ENCODE peak calls at places on chromosome X, in five cellular contexts. One of them, this sample, is unnamed.

GRCh38 chrX:137031517-137032377 is 2.0 kb downstream of the GPR101 start:
- DNase-seq in HCT116: no peak
- DNase-seq in left ventricle myocardium inferior: no peak
- DNase-seq in MM.1S: peak
- DNase-seq in brain microvascular endothelial cell: peak
- DNase-seq in this sample: peak

GRCh38 chrX:11239230-11239629 is 54.0 kb upstream of the AMELX start:
- DNase-seq in HCT116: no peak
- DNase-seq in left ventricle myocardium inferior: no peak
- DNase-seq in MM.1S: peak
- DNase-seq in brain microvascular endothelial cell: peak
- DNase-seq in this sample: peak

GRCh38 chrX:110317079-110317819 is 636 bp downstream of the AMMECR1 start:
- DNase-seq in HCT116: no peak
- DNase-seq in left ventricle myocardium inferior: peak
- DNase-seq in MM.1S: peak
- DNase-seq in brain microvascular endothelial cell: no peak
- DNase-seq in this sample: no peak

GRCh38 chrX:18872621-18873020 is 111.3 kb downstream of the PHKA2 start:
- DNase-seq in HCT116: no peak
- DNase-seq in left ventricle myocardium inferior: no peak
- DNase-seq in MM.1S: no peak
- DNase-seq in brain microvascular endothelial cell: no peak
- DNase-seq in this sample: no peak

GRCh38 chrX:24703185-24703494 is 9.4 kb downstream of the POLA1 start:
- DNase-seq in HCT116: no peak
- DNase-seq in left ventricle myocardium inferior: no peak
- DNase-seq in MM.1S: no peak
- DNase-seq in brain microvascular endothelial cell: no peak
- DNase-seq in this sample: no peak

GRCh38 chrX:95291561-95291960 is 1393.1 kb upstream of the DIAPH2 start:
- DNase-seq in HCT116: no peak
- DNase-seq in left ventricle myocardium inferior: no peak
- DNase-seq in MM.1S: no peak
- DNase-seq in brain microvascular endothelial cell: no peak
- DNase-seq in this sample: no peak

GRCh38 chrX:82813671-82814078 is 694.4 kb upstream of the POU3F4 start:
- DNase-seq in HCT116: peak
- DNase-seq in left ventricle myocardium inferior: no peak
- DNase-seq in MM.1S: no peak
- DNase-seq in brain microvascular endothelial cell: peak
- DNase-seq in this sample: peak

GRCh38 chrX:150525061-150525919 is 43.1 kb upstream of the MTM1 start:
- DNase-seq in HCT116: no peak
- DNase-seq in left ventricle myocardium inferior: peak
- DNase-seq in MM.1S: no peak
- DNase-seq in brain microvascular endothelial cell: no peak
- DNase-seq in this sample: no peak

GRCh38 chrX:20026278-20026677 is 35.4 kb upstream of the BCLAF3 start:
- DNase-seq in HCT116: no peak
- DNase-seq in left ventricle myocardium inferior: no peak
- DNase-seq in MM.1S: no peak
- DNase-seq in brain microvascular endothelial cell: peak
- DNase-seq in this sample: peak

DNA sequence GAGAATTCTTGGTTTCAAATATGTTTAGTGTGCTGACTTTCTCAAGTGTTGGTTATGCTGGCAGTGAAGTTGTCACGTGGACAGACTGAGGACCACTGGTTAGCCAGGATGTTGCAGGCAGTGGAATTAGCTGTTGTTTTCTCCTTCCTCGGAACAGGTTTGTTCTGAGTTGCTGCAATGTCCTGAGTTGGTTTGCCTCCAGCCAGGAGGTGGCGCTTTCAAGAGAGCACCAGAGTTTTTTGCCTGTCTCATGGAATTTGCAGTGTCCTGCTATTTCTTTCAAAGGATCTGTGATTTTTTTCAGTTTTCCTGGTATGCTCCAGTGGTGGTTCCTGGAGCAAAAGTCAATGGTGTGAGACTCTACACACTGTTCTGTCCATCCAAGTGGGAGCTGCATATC is 158.1 kb upstream of the CXorf66 start:
- DNase-seq in HCT116: no peak
- DNase-seq in left ventricle myocardium inferior: no peak
- DNase-seq in MM.1S: no peak
- DNase-seq in brain microvascular endothelial cell: no peak
- DNase-seq in this sample: peak
- TF ChIP-seq CTCF in HCT116: peak
- TF ChIP-seq CTCF in left ventricle myocardium inferior: no peak
- TF ChIP-seq CTCF in MM.1S: no peak
- TF ChIP-seq CTCF in brain microvascular endothelial cell: peak
- TF ChIP-seq CTCF in this sample: peak

DNA sequence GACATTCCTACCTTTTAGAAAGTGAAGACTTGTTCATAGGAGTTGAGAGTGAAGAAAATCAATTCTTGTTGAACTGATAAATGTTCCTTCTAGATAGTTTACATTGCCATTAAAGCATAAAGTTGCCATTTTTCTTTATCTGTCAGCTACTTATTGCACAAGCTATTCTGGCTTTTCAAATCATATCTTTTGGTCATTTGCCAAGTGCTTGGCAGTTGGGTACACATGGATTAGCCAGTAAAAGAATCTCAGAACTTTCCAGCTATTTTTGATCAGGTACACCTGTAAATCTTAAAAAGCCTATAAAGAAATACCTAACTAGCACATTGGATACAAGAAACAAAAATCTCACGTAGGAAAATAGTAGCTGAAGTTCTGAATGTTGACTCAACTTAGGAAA is 56.4 kb upstream of the PNPLA4 start:
- DNase-seq in HCT116: no peak
- DNase-seq in left ventricle myocardium inferior: no peak
- DNase-seq in MM.1S: no peak
- DNase-seq in brain microvascular endothelial cell: no peak
- DNase-seq in this sample: no peak
- H3K4me3 ChIP-seq in HCT116: no peak
- H3K4me3 ChIP-seq in left ventricle myocardium inferior: no peak
- H3K4me3 ChIP-seq in MM.1S: no peak
- H3K4me3 ChIP-seq in brain microvascular endothelial cell: no peak
- H3K4me3 ChIP-seq in this sample: no peak

DNA sequence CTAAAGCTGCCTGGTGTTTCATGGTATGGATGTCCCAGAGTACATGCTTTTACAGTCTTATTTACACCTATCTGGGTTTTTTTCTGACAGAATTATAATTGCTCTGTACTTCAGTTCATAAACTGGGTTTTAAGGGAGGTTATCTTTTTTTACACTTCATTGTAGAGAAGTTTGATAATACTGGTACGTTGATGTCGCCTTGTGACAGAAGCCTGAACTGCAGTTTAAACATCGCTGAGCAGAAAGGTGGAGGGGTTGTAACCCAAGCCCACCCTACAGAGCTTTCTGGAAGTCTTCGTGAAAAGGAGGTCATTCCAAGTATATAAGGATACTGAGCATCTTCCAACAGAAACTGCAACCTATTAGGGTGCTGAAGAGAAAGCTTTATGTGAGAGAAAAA is 46.4 kb downstream of the BEX1 start:
- DNase-seq in HCT116: no peak
- DNase-seq in left ventricle myocardium inferior: no peak
- DNase-seq in MM.1S: no peak
- DNase-seq in brain microvascular endothelial cell: no peak
- DNase-seq in this sample: no peak
- TF ChIP-seq CTCF in HCT116: peak
- TF ChIP-seq CTCF in left ventricle myocardium inferior: no peak
- TF ChIP-seq CTCF in MM.1S: no peak
- TF ChIP-seq CTCF in brain microvascular endothelial cell: peak
- TF ChIP-seq CTCF in this sample: no peak

DNA sequence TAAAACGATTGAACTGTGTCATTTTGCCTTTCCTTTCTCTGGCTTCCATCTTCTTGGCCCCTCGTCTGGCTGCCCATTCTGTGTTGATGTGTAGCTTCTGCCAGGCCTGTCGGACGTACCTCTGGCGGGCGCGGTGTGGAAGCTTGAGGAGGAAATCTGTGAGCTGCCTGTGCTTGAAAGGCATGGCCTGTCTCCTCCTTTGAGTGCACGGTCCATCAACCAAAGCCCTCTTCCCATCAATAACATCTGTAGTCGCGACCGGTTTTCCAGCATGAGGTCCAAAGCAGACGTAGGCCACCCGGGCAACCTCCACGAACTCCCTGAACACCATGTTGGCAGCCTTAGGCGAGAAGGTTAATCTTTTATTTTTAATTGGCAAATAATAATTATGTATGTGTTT is 202.7 kb downstream of the CRLF2 start:
- DNase-seq in HCT116: no peak
- DNase-seq in left ventricle myocardium inferior: no peak
- DNase-seq in MM.1S: no peak
- DNase-seq in brain microvascular endothelial cell: no peak
- DNase-seq in this sample: no peak
- H3K4me3 ChIP-seq in HCT116: no peak
- H3K4me3 ChIP-seq in left ventricle myocardium inferior: no peak
- H3K4me3 ChIP-seq in MM.1S: no peak
- H3K4me3 ChIP-seq in brain microvascular endothelial cell: no peak
- H3K4me3 ChIP-seq in this sample: no peak

GRCh38 chrX:75158054-75158453 is 2.0 kb upstream of the ABCB7 start:
- DNase-seq in HCT116: no peak
- DNase-seq in left ventricle myocardium inferior: no peak
- DNase-seq in MM.1S: no peak
- DNase-seq in brain microvascular endothelial cell: no peak
- DNase-seq in this sample: no peak

GRCh38 chrX:75155454-75155829 is 641 bp downstream of the ABCB7 start:
- DNase-seq in HCT116: no peak
- DNase-seq in left ventricle myocardium inferior: no peak
- DNase-seq in MM.1S: peak
- DNase-seq in brain microvascular endothelial cell: no peak
- DNase-seq in this sample: no peak

GRCh38 chrX:75154871-75155270 is 1.2 kb downstream of the ABCB7 start:
- DNase-seq in HCT116: no peak
- DNase-seq in left ventricle myocardium inferior: no peak
- DNase-seq in MM.1S: no peak
- DNase-seq in brain microvascular endothelial cell: no peak
- DNase-seq in this sample: no peak

GRCh38 chrX:75156537-75156945 is 458 bp upstream of the ABCB7 start:
- DNase-seq in HCT116: no peak
- DNase-seq in left ventricle myocardium inferior: no peak
- DNase-seq in MM.1S: no peak
- DNase-seq in brain microvascular endothelial cell: peak
- DNase-seq in this sample: peak

GRCh38 chrX:75155830-75156525 is at the start of gene ABCB7:
- DNase-seq in HCT116: peak
- DNase-seq in left ventricle myocardium inferior: peak
- DNase-seq in MM.1S: peak
- DNase-seq in brain microvascular endothelial cell: peak
- DNase-seq in this sample: peak
- TF ChIP-seq CTCF in HCT116: no peak
- TF ChIP-seq CTCF in left ventricle myocardium inferior: peak
- TF ChIP-seq CTCF in MM.1S: peak
- TF ChIP-seq CTCF in brain microvascular endothelial cell: no peak
- TF ChIP-seq CTCF in this sample: peak

GRCh38 chrX:154375156-154375504 is 696 bp upstream of the FLNA start:
- DNase-seq in HCT116: no peak
- DNase-seq in left ventricle myocardium inferior: no peak
- DNase-seq in MM.1S: no peak
- DNase-seq in brain microvascular endothelial cell: no peak
- DNase-seq in this sample: no peak

GRCh38 chrX:154373340-154374306 is 811 bp downstream of the FLNA start:
- DNase-seq in HCT116: peak
- DNase-seq in left ventricle myocardium inferior: peak
- DNase-seq in MM.1S: no peak
- DNase-seq in brain microvascular endothelial cell: peak
- DNase-seq in this sample: peak

GRCh38 chrX:154376768-154377167 is 2.3 kb upstream of the EMD start:
- DNase-seq in HCT116: no peak
- DNase-seq in left ventricle myocardium inferior: no peak
- DNase-seq in MM.1S: no peak
- DNase-seq in brain microvascular endothelial cell: no peak
- DNase-seq in this sample: peak

GRCh38 chrX:154372612-154373022 is 1.8 kb downstream of the FLNA start:
- DNase-seq in HCT116: no peak
- DNase-seq in left ventricle myocardium inferior: no peak
- DNase-seq in MM.1S: no peak
- DNase-seq in brain microvascular endothelial cell: peak
- DNase-seq in this sample: no peak

GRCh38 chrX:154374361-154375155 is at the start of gene FLNA:
- DNase-seq in HCT116: no peak
- DNase-seq in left ventricle myocardium inferior: peak
- DNase-seq in MM.1S: peak
- DNase-seq in brain microvascular endothelial cell: no peak
- DNase-seq in this sample: no peak
- H3K4me3 ChIP-seq in HCT116: peak
- H3K4me3 ChIP-seq in left ventricle myocardium inferior: peak
- H3K4me3 ChIP-seq in MM.1S: peak
- H3K4me3 ChIP-seq in brain microvascular endothelial cell: peak
- H3K4me3 ChIP-seq in this sample: peak

GRCh38 chrX:55801811-55802210 is 84.3 kb downstream of the RRAGB start:
- DNase-seq in HCT116: no peak
- DNase-seq in left ventricle myocardium inferior: no peak
- DNase-seq in MM.1S: peak
- DNase-seq in brain microvascular endothelial cell: no peak
- DNase-seq in this sample: no peak
- TF ChIP-seq CTCF in HCT116: peak
- TF ChIP-seq CTCF in left ventricle myocardium inferior: no peak
- TF ChIP-seq CTCF in MM.1S: peak
- TF ChIP-seq CTCF in brain microvascular endothelial cell: no peak
- TF ChIP-seq CTCF in this sample: no peak

GRCh38 chrX:129933700-129934099 is 27.7 kb downstream of the UTP14A start:
- DNase-seq in HCT116: no peak
- DNase-seq in left ventricle myocardium inferior: no peak
- DNase-seq in MM.1S: no peak
- DNase-seq in brain microvascular endothelial cell: no peak
- DNase-seq in this sample: no peak

GRCh38 chrX:129932792-129933321 is 26.9 kb downstream of the UTP14A start:
- DNase-seq in HCT116: no peak
- DNase-seq in left ventricle myocardium inferior: peak
- DNase-seq in MM.1S: no peak
- DNase-seq in brain microvascular endothelial cell: no peak
- DNase-seq in this sample: no peak

GRCh38 chrX:129932137-129932791 is 26.3 kb downstream of the UTP14A start:
- DNase-seq in HCT116: peak
- DNase-seq in left ventricle myocardium inferior: peak
- DNase-seq in MM.1S: peak
- DNase-seq in brain microvascular endothelial cell: peak
- DNase-seq in this sample: peak

GRCh38 chrX:129931411-129932136 is 25.6 kb downstream of the UTP14A start:
- DNase-seq in HCT116: peak
- DNase-seq in left ventricle myocardium inferior: peak
- DNase-seq in MM.1S: peak
- DNase-seq in brain microvascular endothelial cell: peak
- DNase-seq in this sample: peak

DNA sequence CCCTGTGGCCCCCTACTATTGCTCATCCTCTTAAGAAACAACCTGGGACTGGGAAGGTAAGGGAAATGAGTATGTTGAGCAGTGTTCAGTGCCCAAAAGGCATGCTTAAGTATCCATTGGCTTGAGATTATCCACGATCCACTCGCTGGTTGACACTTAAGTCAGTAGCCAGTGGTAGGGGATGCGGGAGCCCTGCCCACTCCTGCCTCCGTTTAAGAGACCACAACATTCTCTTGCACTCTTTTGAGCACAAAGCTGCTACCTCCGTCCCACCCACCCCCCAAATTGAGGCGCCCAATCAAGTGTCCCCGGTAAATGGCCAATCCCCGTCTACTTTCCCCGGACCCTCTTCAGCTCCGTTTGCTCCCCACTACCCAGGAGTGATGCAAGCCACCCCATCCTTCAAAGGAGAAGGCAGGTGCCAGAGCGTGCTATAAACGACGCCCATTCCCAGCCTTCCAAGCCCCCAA is 25.0 kb downstream of the UTP14A start:
- DNase-seq in HCT116: no peak
- DNase-seq in left ventricle myocardium inferior: no peak
- DNase-seq in MM.1S: no peak
- DNase-seq in brain microvascular endothelial cell: no peak
- DNase-seq in this sample: peak
- H3K4me3 ChIP-seq in HCT116: peak
- H3K4me3 ChIP-seq in left ventricle myocardium inferior: peak
- H3K4me3 ChIP-seq in MM.1S: peak
- H3K4me3 ChIP-seq in brain microvascular endothelial cell: peak
- H3K4me3 ChIP-seq in this sample: peak